ENCODE peak calls at places on chromosomes 6 and 20, in four cellular contexts. One of them, this sample, is unnamed. For H3K36me3 and H3K4me1, the result is how much of the 10 kb centered on the place peaks cover.

GRCh38 chr6:133587841-133588240 is 301.1 kb upstream of the TCF21 start:
- DNase-seq in CD8-positive, alpha-beta T cell: no peak
- DNase-seq in DND-41: no peak
- DNase-seq in breast epithelium: no peak
- DNase-seq in this sample: no peak

GRCh38 chr6:10555625-10556309 is 34.6 kb downstream of the GCNT2 start:
- DNase-seq in CD8-positive, alpha-beta T cell: no peak
- DNase-seq in DND-41: no peak
- DNase-seq in breast epithelium: peak
- DNase-seq in this sample: no peak

GRCh38 chr20:53939554-53940355 is 130.6 kb downstream of the BCAS1 start:
- DNase-seq in CD8-positive, alpha-beta T cell: peak
- DNase-seq in DND-41: peak
- DNase-seq in breast epithelium: peak
- DNase-seq in this sample: peak

GRCh38 chr6:20252311-20252710 is 40.0 kb upstream of the MBOAT1 start:
- DNase-seq in CD8-positive, alpha-beta T cell: no peak
- DNase-seq in DND-41: no peak
- DNase-seq in breast epithelium: no peak
- DNase-seq in this sample: no peak

GRCh38 chr6:7628479-7628878 is 38.5 kb downstream of the SNRNP48 start:
- DNase-seq in CD8-positive, alpha-beta T cell: no peak
- DNase-seq in DND-41: no peak
- DNase-seq in breast epithelium: no peak
- DNase-seq in this sample: no peak

GRCh38 chr6:47362857-47363461 is 53.3 kb upstream of the TNFRSF21 start:
- DNase-seq in CD8-positive, alpha-beta T cell: no peak
- DNase-seq in DND-41: no peak
- DNase-seq in breast epithelium: no peak
- DNase-seq in this sample: no peak

GRCh38 chr6:54525731-54526130 is 217.5 kb downstream of the TINAG start:
- DNase-seq in CD8-positive, alpha-beta T cell: no peak
- DNase-seq in DND-41: no peak
- DNase-seq in breast epithelium: no peak
- DNase-seq in this sample: no peak

GRCh38 chr6:36780517-36781210 is 58.6 kb downstream of the CPNE5 start:
- DNase-seq in CD8-positive, alpha-beta T cell: no peak
- DNase-seq in DND-41: peak
- DNase-seq in breast epithelium: no peak
- DNase-seq in this sample: no peak

GRCh38 chr6:89927788-89928565 is 33.7 kb downstream of the GJA10 start:
- DNase-seq in CD8-positive, alpha-beta T cell: no peak
- DNase-seq in DND-41: no peak
- DNase-seq in breast epithelium: no peak
- DNase-seq in this sample: no peak

GRCh38 chr6:160783741-160784140 is 81.7 kb downstream of the PLG start:
- DNase-seq in CD8-positive, alpha-beta T cell: no peak
- DNase-seq in DND-41: no peak
- DNase-seq in breast epithelium: no peak
- DNase-seq in this sample: no peak

GRCh38 chr6:35427851-35428321 is 24.3 kb upstream of the FANCE start:
- DNase-seq in CD8-positive, alpha-beta T cell: no peak
- DNase-seq in DND-41: no peak
- DNase-seq in breast epithelium: no peak
- DNase-seq in this sample: no peak

GRCh38 chr6:137496392-137496767 is 2.2 kb upstream of the OLIG3 start:
- DNase-seq in CD8-positive, alpha-beta T cell: no peak
- DNase-seq in DND-41: no peak
- DNase-seq in breast epithelium: no peak
- DNase-seq in this sample: no peak

GRCh38 chr6:42493914-42494539 is 42.3 kb upstream of the TRERF1 start:
- DNase-seq in CD8-positive, alpha-beta T cell: no peak
- DNase-seq in DND-41: no peak
- DNase-seq in breast epithelium: no peak
- DNase-seq in this sample: no peak

GRCh38 chr6:34947561-34947960 is 58.5 kb downstream of the ANKS1A start:
- DNase-seq in CD8-positive, alpha-beta T cell: no peak
- DNase-seq in DND-41: no peak
- DNase-seq in breast epithelium: no peak
- DNase-seq in this sample: no peak

GRCh38 chr6:20630617-20631448 is 96.6 kb downstream of the CDKAL1 start:
- DNase-seq in CD8-positive, alpha-beta T cell: no peak
- DNase-seq in DND-41: no peak
- DNase-seq in breast epithelium: no peak
- DNase-seq in this sample: no peak

GRCh38 chr6:122869437-122870024 is 80.5 kb downstream of the SMPDL3A start:
- DNase-seq in CD8-positive, alpha-beta T cell: no peak
- DNase-seq in DND-41: peak
- DNase-seq in breast epithelium: no peak
- DNase-seq in this sample: peak

GRCh38 chr6:11653028-11653583 is 115.6 kb downstream of the TMEM170B start:
- DNase-seq in CD8-positive, alpha-beta T cell: peak
- DNase-seq in DND-41: no peak
- DNase-seq in breast epithelium: no peak
- DNase-seq in this sample: no peak

GRCh38 chr20:35207950-35208611 is 18.4 kb upstream of the MMP24 start:
- DNase-seq in CD8-positive, alpha-beta T cell: peak
- DNase-seq in DND-41: peak
- DNase-seq in breast epithelium: peak
- DNase-seq in this sample: peak

GRCh38 chr6:149482542-149483261 is 2.1 kb downstream of the ZC3H12D start:
- DNase-seq in CD8-positive, alpha-beta T cell: no peak
- DNase-seq in DND-41: no peak
- DNase-seq in breast epithelium: no peak
- DNase-seq in this sample: peak

GRCh38 chr6:49551866-49552129 is 1.3 kb downstream of the C6orf141 start:
- DNase-seq in CD8-positive, alpha-beta T cell: no peak
- DNase-seq in DND-41: no peak
- DNase-seq in breast epithelium: no peak
- DNase-seq in this sample: no peak

GRCh38 chr6:7134999-7135735 is 27.4 kb downstream of the RREB1 start:
- DNase-seq in CD8-positive, alpha-beta T cell: no peak
- DNase-seq in DND-41: no peak
- DNase-seq in breast epithelium: no peak
- DNase-seq in this sample: no peak

GRCh38 chr20:20009784-20010253 is 7.3 kb upstream of the NAA20 start:
- DNase-seq in CD8-positive, alpha-beta T cell: no peak
- DNase-seq in DND-41: no peak
- DNase-seq in breast epithelium: no peak
- DNase-seq in this sample: no peak

GRCh38 chr6:163404825-163405265 is 9.7 kb upstream of the QKI start:
- DNase-seq in CD8-positive, alpha-beta T cell: no peak
- DNase-seq in DND-41: no peak
- DNase-seq in breast epithelium: no peak
- DNase-seq in this sample: no peak

GRCh38 chr20:8540466-8540865 is 408.4 kb downstream of the PLCB1 start:
- DNase-seq in CD8-positive, alpha-beta T cell: no peak
- DNase-seq in DND-41: no peak
- DNase-seq in breast epithelium: no peak
- DNase-seq in this sample: no peak
- H3K36me3 ChIP-seq in CD8-positive, alpha-beta T cell: under half
- H3K36me3 ChIP-seq in DND-41: under half
- H3K36me3 ChIP-seq in breast epithelium: under half
- H3K36me3 ChIP-seq in this sample: under half

DNA sequence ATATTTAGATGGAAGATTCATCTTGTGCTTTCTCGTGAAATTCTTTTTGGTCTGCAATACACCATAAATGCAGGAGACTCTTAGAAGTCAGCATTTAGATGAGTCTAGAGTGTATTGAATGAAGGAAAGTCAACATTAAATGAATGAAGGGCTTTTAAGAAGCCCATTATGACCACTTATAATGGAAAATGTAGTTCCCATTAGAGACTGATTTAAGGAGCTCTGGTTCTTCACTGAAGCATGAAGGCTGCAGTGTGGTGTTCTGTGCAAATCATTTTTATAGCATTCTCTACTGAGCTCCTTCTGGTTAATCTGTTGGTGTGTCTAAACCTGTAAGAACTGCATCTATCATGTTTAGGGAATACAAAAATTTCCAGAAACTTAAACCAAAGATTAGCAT is 19.7 kb downstream of the NCOA7 start:
- DNase-seq in CD8-positive, alpha-beta T cell: no peak
- DNase-seq in DND-41: no peak
- DNase-seq in breast epithelium: no peak
- DNase-seq in this sample: no peak
- H3K4me1 ChIP-seq in CD8-positive, alpha-beta T cell: under half
- H3K4me1 ChIP-seq in DND-41: under half
- H3K4me1 ChIP-seq in breast epithelium: under half
- H3K4me1 ChIP-seq in this sample: under half

GRCh38 chr6:105326838-105327745 is 75.8 kb downstream of the PREP start:
- DNase-seq in CD8-positive, alpha-beta T cell: no peak
- DNase-seq in DND-41: no peak
- DNase-seq in breast epithelium: peak
- DNase-seq in this sample: no peak

GRCh38 chr6:105322499-105323231 is 80.2 kb downstream of the PREP start:
- DNase-seq in CD8-positive, alpha-beta T cell: no peak
- DNase-seq in DND-41: no peak
- DNase-seq in breast epithelium: no peak
- DNase-seq in this sample: no peak

GRCh38 chr6:105326216-105326615 is 76.7 kb downstream of the PREP start:
- DNase-seq in CD8-positive, alpha-beta T cell: no peak
- DNase-seq in DND-41: no peak
- DNase-seq in breast epithelium: peak
- DNase-seq in this sample: no peak

GRCh38 chr6:105321728-105322127 is 81.2 kb downstream of the PREP start:
- DNase-seq in CD8-positive, alpha-beta T cell: no peak
- DNase-seq in DND-41: no peak
- DNase-seq in breast epithelium: no peak
- DNase-seq in this sample: no peak

GRCh38 chr6:105324386-105325000 is 78.4 kb downstream of the PREP start:
- DNase-seq in CD8-positive, alpha-beta T cell: no peak
- DNase-seq in DND-41: no peak
- DNase-seq in breast epithelium: no peak
- DNase-seq in this sample: no peak
- H3K36me3 ChIP-seq in CD8-positive, alpha-beta T cell: under half
- H3K36me3 ChIP-seq in DND-41: half or more
- H3K36me3 ChIP-seq in breast epithelium: under half
- H3K36me3 ChIP-seq in this sample: half or more

GRCh38 chr20:63008541-63009043 is 1.8 kb upstream of the BHLHE23 start:
- DNase-seq in CD8-positive, alpha-beta T cell: no peak
- DNase-seq in DND-41: peak
- DNase-seq in breast epithelium: no peak
- DNase-seq in this sample: no peak
- H3K4me1 ChIP-seq in CD8-positive, alpha-beta T cell: half or more
- H3K4me1 ChIP-seq in DND-41: half or more
- H3K4me1 ChIP-seq in breast epithelium: under half
- H3K4me1 ChIP-seq in this sample: under half

DNA sequence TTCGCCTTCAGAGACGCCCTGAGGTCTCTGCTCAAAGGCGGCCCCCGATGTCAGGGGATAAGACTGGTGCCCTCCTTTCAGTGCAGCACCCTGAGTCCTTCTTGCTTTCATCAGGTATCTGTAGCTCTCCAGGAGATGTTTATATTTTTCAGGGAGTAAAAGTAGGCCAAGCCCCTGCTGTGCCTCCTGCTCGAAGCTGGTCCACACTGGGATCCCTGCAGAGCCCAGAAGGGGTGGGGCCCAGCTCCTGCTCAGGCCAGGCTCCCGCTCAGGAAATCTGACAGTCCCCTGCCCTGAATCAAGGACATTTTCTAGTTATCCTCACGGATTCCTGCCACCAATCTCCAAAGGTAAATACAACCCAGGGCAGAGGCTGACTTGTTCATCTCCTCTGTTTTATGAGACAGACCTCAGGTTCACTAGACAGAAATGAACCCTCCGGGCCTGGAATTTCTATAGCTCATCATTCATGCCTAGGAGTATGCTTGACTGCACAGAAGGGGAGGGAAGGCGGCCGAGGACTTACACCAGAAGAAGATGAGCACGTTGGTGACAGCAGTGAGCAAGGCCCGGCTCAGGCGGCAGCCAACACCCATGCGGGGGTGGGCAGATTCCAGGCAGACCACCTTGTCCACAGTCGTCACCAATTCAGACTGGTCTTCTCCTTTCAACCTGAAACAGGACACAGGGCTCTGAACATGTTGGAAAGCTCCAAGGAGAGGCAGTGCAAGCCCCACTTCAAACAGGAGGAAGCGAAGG is 11.0 kb downstream of the LEMD2 start:
- DNase-seq in CD8-positive, alpha-beta T cell: no peak
- DNase-seq in DND-41: no peak
- DNase-seq in breast epithelium: no peak
- DNase-seq in this sample: no peak
- H3K36me3 ChIP-seq in CD8-positive, alpha-beta T cell: half or more
- H3K36me3 ChIP-seq in DND-41: half or more
- H3K36me3 ChIP-seq in breast epithelium: under half
- H3K36me3 ChIP-seq in this sample: half or more

DNA sequence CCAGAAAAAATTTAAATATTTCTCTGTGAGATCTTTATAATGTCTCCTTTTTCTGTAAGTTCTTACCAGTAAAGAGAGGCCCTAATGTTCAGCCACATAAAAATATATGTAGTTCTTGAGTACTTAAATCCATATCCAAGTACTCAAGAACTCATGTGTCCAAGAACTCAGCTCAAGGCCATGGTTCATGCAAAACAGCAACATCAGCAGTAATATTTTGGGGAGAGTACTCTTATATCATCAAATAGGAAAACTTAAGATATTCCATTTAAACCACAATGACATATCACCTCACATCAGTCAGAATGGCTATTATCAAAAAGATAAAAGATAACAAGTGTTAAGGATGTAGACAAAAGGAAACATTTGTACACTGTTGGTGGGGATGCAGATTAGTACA is 3.4 kb upstream of the HLA-DQB1 start:
- DNase-seq in CD8-positive, alpha-beta T cell: no peak
- DNase-seq in DND-41: no peak
- DNase-seq in breast epithelium: no peak
- DNase-seq in this sample: no peak
- H3K4me1 ChIP-seq in CD8-positive, alpha-beta T cell: under half
- H3K4me1 ChIP-seq in DND-41: under half
- H3K4me1 ChIP-seq in breast epithelium: under half
- H3K4me1 ChIP-seq in this sample: under half

GRCh38 chr20:57400262-57400701 is 9.1 kb downstream of the RBM38 start:
- DNase-seq in CD8-positive, alpha-beta T cell: no peak
- DNase-seq in DND-41: no peak
- DNase-seq in breast epithelium: no peak
- DNase-seq in this sample: no peak

GRCh38 chr20:57403216-57403615 is 12.0 kb downstream of the RBM38 start:
- DNase-seq in CD8-positive, alpha-beta T cell: no peak
- DNase-seq in DND-41: no peak
- DNase-seq in breast epithelium: no peak
- DNase-seq in this sample: no peak

GRCh38 chr20:57400821-57401564 is 9.8 kb downstream of the RBM38 start:
- DNase-seq in CD8-positive, alpha-beta T cell: no peak
- DNase-seq in DND-41: no peak
- DNase-seq in breast epithelium: no peak
- DNase-seq in this sample: no peak

GRCh38 chr20:57402206-57403125 is 11.3 kb downstream of the RBM38 start:
- DNase-seq in CD8-positive, alpha-beta T cell: no peak
- DNase-seq in DND-41: no peak
- DNase-seq in breast epithelium: no peak
- DNase-seq in this sample: no peak

DNA sequence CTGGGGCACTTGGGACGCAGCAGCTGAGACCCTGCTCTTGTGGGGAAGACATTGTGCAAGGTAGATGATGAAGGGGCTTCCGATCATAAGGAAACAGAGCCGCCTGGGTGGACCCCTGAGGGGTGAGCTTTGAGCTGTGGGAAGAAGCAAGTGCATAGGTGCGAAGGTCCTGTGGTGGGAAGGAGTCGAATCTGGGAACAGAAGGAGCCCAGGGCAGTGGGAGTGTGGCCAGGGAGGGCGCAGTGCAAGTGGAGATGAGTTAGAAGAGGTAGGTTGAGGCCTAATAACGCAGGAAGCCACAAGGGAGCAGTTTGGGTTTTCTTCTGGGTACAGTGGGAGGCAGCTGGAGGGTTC is 10.3 kb downstream of the RBM38 start:
- DNase-seq in CD8-positive, alpha-beta T cell: no peak
- DNase-seq in DND-41: no peak
- DNase-seq in breast epithelium: no peak
- DNase-seq in this sample: no peak
- H3K36me3 ChIP-seq in CD8-positive, alpha-beta T cell: half or more
- H3K36me3 ChIP-seq in DND-41: under half
- H3K36me3 ChIP-seq in breast epithelium: under half
- H3K36me3 ChIP-seq in this sample: half or more

This sample was measured in CD4-positive, CD25-positive, alpha-beta regulatory T cell.